ENCODE peak calls at places on chromosomes 3 and 15, in eight cellular contexts. D is left ventricle myocardium inferior, V is ovary, M is A549, T is nephron progenitor cell, H is endothelial cell, B is uterus, U is adrenal gland. N is an unnamed sample.

GRCh38 chr15:21261965-21262850 is 178.1 kb downstream of the POTEB3 start:
- DNase-seq in U (no peak), B (peak), V (peak), D (peak), M (peak), H (no peak), T (no peak), N (peak)

GRCh38 chr15:29123171-29123570 is 146.5 kb downstream of the NSMCE3 start:
- DNase-seq in U (no peak), H (no peak), T (no peak), B (no peak), D (peak), M (no peak), V (no peak), N (no peak)

GRCh38 chr15:65385868-65386253 is 8.1 kb upstream of the IGDCC3 start:
- DNase-seq in M (no peak), U (no peak), V (peak), D (peak), T (no peak), B (peak), H (no peak), N (no peak)

GRCh38 chr3:141414141-141414689 is 45.9 kb downstream of the ZBTB38 start:
- DNase-seq in D (no peak), M (no peak), B (no peak), V (no peak), U (no peak), H (no peak), T (no peak), N (no peak)

GRCh38 chr15:25134546-25134945 is 179.8 kb downstream of the SNRPN start:
- DNase-seq in H (no peak), V (no peak), M (no peak), D (no peak), U (no peak), T (no peak), B (no peak), N (no peak)

GRCh38 chr3:155312781-155313180 is 19.3 kb upstream of the STRIT1 start:
- DNase-seq in B (no peak), D (no peak), T (no peak), U (no peak), V (no peak), M (no peak), H (no peak), N (no peak)

GRCh38 chr3:114214542-114215341 is 22.6 kb downstream of the ZNF80 start:
- DNase-seq in D (no peak), T (no peak), U (no peak), H (no peak), M (no peak), B (no peak), V (no peak), N (no peak)

GRCh38 chr3:87167634-87168456 is 59.3 kb upstream of the CHMP2B start:
- DNase-seq in U (peak), H (peak), V (no peak), D (no peak), M (peak), B (no peak), T (peak), N (no peak)

GRCh38 chr15:100628746-100629145 is 26.4 kb downstream of the ASB7 start:
- DNase-seq in H (no peak), M (no peak), V (no peak), U (no peak), D (no peak), B (no peak), T (no peak), N (no peak)

GRCh38 chr3:18208856-18209255 is 216.3 kb downstream of the SATB1 start:
- DNase-seq in U (no peak), D (no peak), M (no peak), B (no peak), V (no peak), T (no peak), H (no peak), N (no peak)

GRCh38 chr15:84082739-84083138 is 152.8 kb upstream of the GOLGA6L4 start:
- DNase-seq in U (no peak), M (no peak), H (no peak), B (no peak), V (no peak), T (no peak), D (no peak), N (no peak)

GRCh38 chr3:135135445-135135844 is 340.4 kb downstream of the EPHB1 start:
- DNase-seq in V (no peak), H (no peak), B (no peak), U (no peak), D (no peak), M (no peak), T (no peak), N (no peak)

GRCh38 chr3:194300392-194300758 is 50.8 kb downstream of the CPN2 start:
- DNase-seq in T (peak), V (peak), B (peak), D (peak), M (no peak), U (peak), H (peak), N (no peak)

GRCh38 chr3:128170866-128171516 is 17.7 kb downstream of the EEFSEC start:
- DNase-seq in B (peak), H (peak), D (no peak), M (peak), T (peak), U (peak), V (peak), N (peak)

GRCh38 chr3:26011276-26011675 is 221.4 kb downstream of the OXSM start:
- DNase-seq in H (no peak), V (no peak), U (no peak), D (no peak), B (no peak), M (no peak), T (no peak), N (no peak)

GRCh38 chr3:26018889-26019288 is 229.0 kb downstream of the OXSM start:
- DNase-seq in B (no peak), U (no peak), V (no peak), M (no peak), T (no peak), D (no peak), H (no peak), N (no peak)

GRCh38 chr3:26015752-26016151 is 225.9 kb downstream of the OXSM start:
- DNase-seq in D (no peak), B (no peak), H (no peak), M (no peak), T (no peak), U (no peak), V (no peak), N (no peak)
- TF ChIP-seq CTCF in D (no peak), B (no peak), H (peak), M (no peak), T (no peak), U (no peak), V (no peak), N (no peak)

DNA sequence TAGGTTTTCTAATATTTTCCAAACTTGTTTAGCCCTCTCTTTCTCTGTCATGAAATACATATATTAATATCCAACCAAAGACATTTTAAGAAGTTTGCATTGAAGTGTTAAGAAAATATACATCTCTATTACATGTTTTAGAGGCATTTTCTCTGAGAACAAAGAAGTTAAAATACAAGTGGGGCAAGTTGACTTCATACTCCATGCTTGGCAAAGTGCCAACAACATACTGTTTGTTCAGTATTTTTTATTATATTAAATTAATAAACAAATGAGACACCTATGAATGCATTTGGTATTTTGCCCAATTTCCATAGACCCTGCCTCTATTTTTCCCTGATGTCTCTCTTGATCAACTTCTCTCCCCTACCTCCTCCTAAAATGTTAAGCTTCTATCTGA is 232.8 kb upstream of the MRPL3 start:
- DNase-seq in T (no peak), D (no peak), B (no peak), V (no peak), H (no peak), M (no peak), U (no peak), N (no peak)
- TF ChIP-seq CTCF in T (no peak), D (no peak), B (no peak), V (no peak), H (no peak), M (no peak), U (no peak), N (no peak)

GRCh38 chr15:71658827-71659729 is 151.3 kb upstream of the NR2E3 start:
- DNase-seq in T (no peak), B (no peak), M (no peak), D (no peak), V (no peak), H (no peak), U (no peak), N (no peak)

GRCh38 chr15:71654714-71655174 is 155.6 kb upstream of the NR2E3 start:
- DNase-seq in V (no peak), H (no peak), U (no peak), B (no peak), M (no peak), D (no peak), T (no peak), N (no peak)

GRCh38 chr15:71658036-71658435 is 152.3 kb upstream of the NR2E3 start:
- DNase-seq in B (no peak), V (no peak), D (no peak), M (no peak), U (no peak), T (no peak), H (no peak), N (no peak)

GRCh38 chr15:71656425-71656824 is 153.9 kb upstream of the NR2E3 start:
- DNase-seq in U (no peak), T (no peak), D (no peak), M (no peak), B (no peak), V (no peak), H (no peak), N (no peak)

DNA sequence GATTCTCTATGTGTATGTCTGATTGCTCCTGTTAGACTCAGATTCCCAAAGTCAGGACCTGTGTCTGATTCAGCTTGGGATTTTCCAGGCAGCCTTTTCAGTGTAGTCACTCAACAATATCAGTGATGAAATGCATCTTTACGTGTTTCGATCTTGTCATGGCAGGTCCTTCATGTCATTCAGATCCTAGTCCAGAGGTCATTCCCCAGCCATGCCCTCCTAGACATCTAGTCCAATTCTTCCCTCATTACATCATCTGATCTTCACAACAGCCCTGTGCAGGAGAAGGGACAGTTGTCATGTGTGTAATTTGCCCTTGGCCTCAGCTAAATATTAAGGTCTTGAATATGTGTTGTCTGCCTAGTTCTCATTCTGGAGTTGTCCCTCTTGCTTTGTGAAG is 153.2 kb upstream of the NR2E3 start:
- DNase-seq in U (no peak), T (no peak), V (no peak), D (no peak), H (no peak), B (no peak), M (no peak), N (no peak)
- TF ChIP-seq CTCF in U (no peak), T (no peak), V (no peak), D (no peak), H (no peak), B (no peak), M (no peak), N (no peak)

GRCh38 chr3:53130179-53131135 is at the start of gene RFT1:
- DNase-seq in U (peak), B (peak), H (peak), T (peak), M (peak), V (peak), D (peak), N (peak)
- TF ChIP-seq CTCF in U (no peak), B (peak), H (no peak), T (peak), M (no peak), V (peak), D (peak), N (peak)

DNA sequence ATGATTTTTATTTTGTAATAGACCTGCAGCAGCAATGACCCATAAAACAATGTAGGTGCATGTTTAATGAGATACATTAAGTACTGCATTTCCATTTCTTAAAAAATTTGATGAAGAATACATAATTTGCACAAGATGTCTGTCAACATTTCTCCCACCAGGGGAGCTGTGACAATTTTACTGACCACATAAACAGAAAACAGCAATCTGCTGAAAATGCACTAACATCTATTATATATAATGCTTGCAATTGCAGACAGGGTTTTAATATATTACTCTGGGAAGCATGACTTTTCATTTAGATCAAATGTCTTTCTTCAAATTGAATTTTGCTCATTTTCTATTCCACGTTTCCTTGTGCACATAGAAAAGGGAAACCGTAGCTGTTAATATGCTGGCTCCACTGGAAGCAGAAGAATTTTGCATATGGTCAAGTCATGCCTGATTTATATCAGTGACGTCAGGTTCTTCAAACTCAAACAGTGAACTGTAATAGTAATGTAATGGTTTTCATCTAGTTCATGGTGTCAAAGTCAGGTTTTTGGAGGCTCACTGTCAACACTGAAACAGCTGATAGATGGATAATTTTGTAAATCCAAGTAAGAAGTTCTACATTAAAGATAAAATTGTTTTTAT is 79.8 kb upstream of the IGF1R start:
- DNase-seq in V (no peak), T (no peak), H (no peak), U (no peak), D (no peak), M (peak), B (no peak), N (no peak)
- TF ChIP-seq CTCF in V (no peak), T (peak), H (peak), U (no peak), D (peak), M (peak), B (no peak), N (peak)

DNA sequence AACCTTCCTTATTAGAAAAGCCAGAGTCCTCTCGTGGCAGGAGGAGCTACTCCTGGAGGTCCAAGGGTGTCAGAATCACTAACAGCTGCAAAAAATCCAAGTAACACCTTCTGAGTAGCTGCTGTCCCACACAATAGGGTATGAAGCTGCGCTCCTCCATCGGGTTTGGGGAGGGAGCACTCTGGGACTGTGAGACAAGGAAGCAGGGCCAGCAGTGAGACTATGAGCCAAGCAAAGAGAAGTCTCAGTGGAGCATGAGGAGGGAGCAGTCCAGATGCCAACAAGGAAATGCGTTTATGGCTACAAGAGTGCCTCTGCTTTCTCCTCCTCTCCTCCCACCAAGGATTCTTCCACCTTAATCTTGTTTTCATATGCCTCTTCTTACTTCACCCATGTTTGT is 21.7 kb downstream of the SEMA3G start:
- DNase-seq in U (no peak), D (no peak), M (no peak), T (no peak), V (peak), H (no peak), B (no peak), N (no peak)
- TF ChIP-seq CTCF in U (no peak), D (no peak), M (no peak), T (no peak), V (no peak), H (no peak), B (no peak), N (no peak)

DNA sequence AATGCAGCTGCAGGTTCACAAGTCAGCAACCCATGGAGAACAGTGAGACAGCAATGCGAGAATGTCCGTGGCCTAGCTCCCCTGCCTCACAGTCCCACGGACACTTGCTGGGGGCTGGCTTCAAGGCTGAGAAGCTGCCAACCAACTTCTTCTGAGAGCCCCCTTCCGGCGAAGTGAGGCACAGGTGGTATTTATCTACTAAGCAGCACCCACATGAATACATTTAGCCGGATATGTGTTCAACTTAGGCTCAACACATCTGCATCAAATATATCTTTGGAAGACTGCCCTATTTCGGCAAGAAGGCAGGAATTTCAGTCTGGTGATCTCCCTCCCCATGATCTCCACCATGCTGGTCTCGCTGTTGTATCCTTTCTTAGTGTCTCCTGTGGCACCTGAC is 341.0 kb upstream of the NR2E3 start:
- DNase-seq in V (no peak), T (no peak), B (no peak), H (no peak), M (no peak), D (no peak), U (no peak), N (no peak)
- TF ChIP-seq CTCF in V (no peak), T (no peak), B (no peak), H (no peak), M (no peak), D (no peak), U (no peak), N (no peak)

DNA sequence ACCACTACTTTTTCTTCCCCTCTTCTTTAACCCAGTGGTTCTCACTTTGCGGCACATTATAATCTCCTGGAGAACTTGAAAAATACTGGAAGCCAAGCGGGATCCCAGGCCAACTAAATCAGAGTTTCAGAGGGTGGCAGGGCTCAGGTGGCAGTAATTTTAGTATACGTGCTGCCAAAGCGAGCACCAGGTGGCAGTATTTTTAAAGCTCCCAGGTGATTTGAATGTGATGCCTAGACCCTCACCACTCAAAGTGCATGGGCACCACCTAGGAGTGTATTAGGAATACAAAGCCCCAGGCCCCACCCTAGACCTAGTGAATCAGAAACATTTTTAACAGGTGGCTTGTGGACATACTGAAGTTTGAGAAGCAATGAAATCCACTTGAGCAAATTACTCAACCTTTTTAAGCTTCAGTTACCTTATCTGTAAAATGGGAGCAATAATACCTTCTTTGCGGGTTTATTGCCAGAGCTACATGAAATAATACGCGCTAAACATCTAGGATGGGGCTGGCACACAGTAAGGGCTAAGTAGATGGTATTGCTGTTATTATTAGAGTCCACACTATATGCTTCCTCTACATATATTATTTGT is 8.3 kb downstream of the B3GALNT1 start:
- DNase-seq in B (no peak), H (peak), D (no peak), V (no peak), T (no peak), U (no peak), M (peak), N (no peak)
- TF ChIP-seq CTCF in B (no peak), H (peak), D (peak), V (no peak), T (no peak), U (no peak), M (peak), N (peak)

GRCh38 chr3:171772427-171773056 is 37.7 kb downstream of the PLD1 start:
- DNase-seq in B (peak), U (peak), D (no peak), M (peak), H (peak), T (peak), V (peak), N (peak)
- TF ChIP-seq CTCF in B (peak), U (peak), D (peak), M (peak), H (peak), T (peak), V (peak), N (peak)

DNA sequence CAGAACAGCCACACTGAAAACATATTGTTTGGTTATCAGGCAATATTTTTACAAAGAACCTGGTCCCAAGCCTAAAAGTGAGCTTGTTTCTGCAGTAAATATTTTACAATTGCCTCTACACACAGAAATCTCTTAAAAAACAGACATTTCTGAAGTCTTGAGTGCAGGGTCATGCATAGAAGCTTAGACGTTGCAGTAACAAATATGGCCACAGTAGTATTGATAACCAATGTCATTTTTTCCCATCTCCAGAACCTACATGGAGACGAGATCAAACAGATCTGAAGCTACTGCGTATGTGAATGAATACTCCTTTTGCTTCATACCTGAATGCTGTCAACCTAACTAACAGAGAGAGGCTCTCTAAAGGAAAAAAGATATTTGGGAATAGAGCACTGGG is 19.6 kb upstream of the ARL8B start:
- DNase-seq in V (no peak), M (no peak), D (no peak), B (no peak), T (no peak), H (no peak), U (no peak), N (no peak)
- TF ChIP-seq CTCF in V (no peak), M (no peak), D (no peak), B (no peak), T (no peak), H (no peak), U (no peak), N (no peak)